ENCODE peak calls at places on chromosomes 7 and 10, in nine cellular contexts. U is MM.1S, X is body of pancreas, S is RWPE1, M is upper lobe of left lung, F is neural progenitor cell, C is progenitor cell of endocrine pancreas, V is astrocyte, B is astrocyte of the spinal cord. E is an unnamed sample.

GRCh38 chr10:106473129-106473528 is 691.4 kb downstream of the SORCS1 start:
- DNase-seq in U (no peak), X (no peak), S (no peak), M (no peak), F (no peak), C (no peak), V (no peak), B (no peak), E (no peak)

GRCh38 chr10:117653170-117653515 is 110.6 kb downstream of the EMX2 start:
- DNase-seq in U (peak), X (no peak), S (peak), M (no peak), F (no peak), C (no peak), V (peak), B (peak), E (peak)

GRCh38 chr10:61000769-61001730 is 57.1 kb upstream of the RHOBTB1 start:
- DNase-seq in U (peak), X (peak), S (peak), M (peak), F (peak), C (peak), V (peak), B (peak), E (no peak)

GRCh38 chr7:157763279-157764000 is 426.6 kb downstream of the DNAJB6 start:
- DNase-seq in U (no peak), X (no peak), S (no peak), M (no peak), F (no peak), C (no peak), V (no peak), B (no peak), E (no peak)

GRCh38 chr7:114415054-114415997 is 711 bp downstream of the FOXP2 start:
- DNase-seq in U (no peak), X (peak), S (no peak), M (no peak), F (no peak), C (no peak), V (no peak), B (peak), E (no peak)

GRCh38 chr10:69100136-69100872 is 12.4 kb downstream of the SRGN start:
- DNase-seq in U (no peak), X (no peak), S (no peak), M (no peak), F (peak), C (no peak), V (no peak), B (no peak), E (no peak)

GRCh38 chr10:68105820-68106219 is 3.5 kb upstream of the MYPN start:
- DNase-seq in U (no peak), X (no peak), S (peak), M (no peak), F (no peak), C (no peak), V (peak), B (peak), E (peak)

GRCh38 chr7:123749537-123749857 is 694 bp upstream of the WASL start:
- DNase-seq in U (no peak), X (no peak), S (peak), M (no peak), F (no peak), C (no peak), V (peak), B (no peak), E (peak)

GRCh38 chr7:72465521-72465920 is 53.4 kb upstream of the CALN1 start:
- DNase-seq in U (no peak), X (no peak), S (no peak), M (no peak), F (no peak), C (no peak), V (no peak), B (no peak), E (no peak)

GRCh38 chr7:119196183-119196582 is 971.7 kb downstream of the ANKRD7 start:
- DNase-seq in U (no peak), X (no peak), S (no peak), M (no peak), F (no peak), C (no peak), V (no peak), B (peak), E (no peak)

GRCh38 chr7:138477581-138477980 is 17.5 kb downstream of the TRIM24 start:
- DNase-seq in U (no peak), X (no peak), S (no peak), M (no peak), F (no peak), C (no peak), V (peak), B (peak), E (no peak)

GRCh38 chr10:43292745-43293676 is 26.1 kb upstream of the RASGEF1A start:
- DNase-seq in U (peak), X (peak), S (peak), M (no peak), F (peak), C (peak), V (peak), B (peak), E (peak)

GRCh38 chr10:122567056-122567660 is 6.6 kb downstream of the DMBT1 start:
- DNase-seq in U (no peak), X (peak), S (no peak), M (no peak), F (peak), C (no peak), V (no peak), B (no peak), E (no peak)

GRCh38 chr7:3244241-3244814 is 56.7 kb upstream of the SDK1 start:
- DNase-seq in U (no peak), X (no peak), S (peak), M (no peak), F (no peak), C (no peak), V (peak), B (peak), E (no peak)

GRCh38 chr7:32063614-32064013 is 6.6 kb downstream of the PDE1C start:
- DNase-seq in U (no peak), X (no peak), S (no peak), M (no peak), F (no peak), C (no peak), V (no peak), B (no peak), E (no peak)

GRCh38 chr10:87861034-87861433 is 2.3 kb downstream of the KLLN start:
- DNase-seq in U (no peak), X (no peak), S (no peak), M (no peak), F (no peak), C (no peak), V (no peak), B (no peak), E (no peak)

GRCh38 chr10:73131295-73131694 is 21.0 kb downstream of the NUDT13 start:
- DNase-seq in U (no peak), X (no peak), S (peak), M (no peak), F (no peak), C (no peak), V (no peak), B (no peak), E (peak)

GRCh38 chr7:97012293-97013005 is 7.1 kb downstream of the DLX6 start:
- DNase-seq in U (no peak), X (no peak), S (no peak), M (no peak), F (peak), C (no peak), V (no peak), B (no peak), E (no peak)

GRCh38 chr10:84603971-84604370 is 275.6 kb downstream of the CCSER2 start:
- DNase-seq in U (no peak), X (no peak), S (no peak), M (no peak), F (no peak), C (no peak), V (no peak), B (no peak), E (no peak)

GRCh38 chr7:8881916-8882315 is 448.5 kb downstream of the NXPH1 start:
- DNase-seq in U (no peak), X (no peak), S (no peak), M (no peak), F (peak), C (no peak), V (no peak), B (no peak), E (no peak)

GRCh38 chr10:132193907-132194552 is 7.3 kb downstream of the DPYSL4 start:
- DNase-seq in U (peak), X (peak), S (peak), M (peak), F (peak), C (no peak), V (no peak), B (no peak), E (no peak)

GRCh38 chr10:62732841-62733653 is 71.5 kb upstream of the ADO start:
- DNase-seq in U (peak), X (no peak), S (peak), M (no peak), F (no peak), C (no peak), V (peak), B (peak), E (peak)

GRCh38 chr7:77553123-77553522 is 16.0 kb downstream of the PTPN12 start:
- DNase-seq in U (no peak), X (no peak), S (no peak), M (no peak), F (no peak), C (no peak), V (peak), B (no peak), E (no peak)

GRCh38 chr7:104982308-104982755 is 31.7 kb upstream of the KMT2E start:
- DNase-seq in U (peak), X (no peak), S (no peak), M (no peak), F (no peak), C (no peak), V (peak), B (no peak), E (peak)

GRCh38 chr7:69208848-69209247 is 389.4 kb upstream of the AUTS2 start:
- DNase-seq in U (peak), X (no peak), S (no peak), M (no peak), F (no peak), C (no peak), V (no peak), B (no peak), E (no peak)

GRCh38 chr10:96625173-96625572 is 38.4 kb upstream of the TM9SF3 start:
- DNase-seq in U (no peak), X (no peak), S (no peak), M (no peak), F (no peak), C (no peak), V (no peak), B (no peak), E (no peak)

GRCh38 chr7:20064974-20065862 is 152.0 kb downstream of the MACC1 start:
- DNase-seq in U (peak), X (no peak), S (no peak), M (no peak), F (no peak), C (no peak), V (peak), B (peak), E (peak)

GRCh38 chr10:71080381-71081228 is 131.8 kb upstream of the UNC5B start:
- DNase-seq in U (no peak), X (no peak), S (no peak), M (no peak), F (peak), C (peak), V (no peak), B (no peak), E (no peak)

GRCh38 chr10:124366825-124367224 is 51.9 kb downstream of the OAT start:
- DNase-seq in U (no peak), X (no peak), S (no peak), M (no peak), F (no peak), C (no peak), V (no peak), B (no peak), E (no peak)

GRCh38 chr7:14691597-14692203 is 210.9 kb downstream of the DGKB start:
- DNase-seq in U (peak), X (peak), S (peak), M (no peak), F (peak), C (peak), V (no peak), B (peak), E (no peak)

GRCh38 chr10:11450427-11450826 is 161.0 kb downstream of the USP6NL start:
- DNase-seq in U (no peak), X (no peak), S (no peak), M (no peak), F (no peak), C (no peak), V (no peak), B (no peak), E (no peak)

GRCh38 chr7:99625961-99626360 is 9.2 kb downstream of the ZSCAN25 start:
- DNase-seq in U (no peak), X (no peak), S (no peak), M (no peak), F (no peak), C (no peak), V (no peak), B (no peak), E (no peak)

GRCh38 chr10:18719811-18720210 is 60.6 kb downstream of the ARL5B start:
- DNase-seq in U (no peak), X (no peak), S (no peak), M (no peak), F (no peak), C (no peak), V (peak), B (no peak), E (no peak)

GRCh38 chr10:3217853-3218252 is 45.3 kb upstream of the PITRM1 start:
- DNase-seq in U (no peak), X (no peak), S (no peak), M (no peak), F (no peak), C (no peak), V (no peak), B (no peak), E (no peak)

DNA sequence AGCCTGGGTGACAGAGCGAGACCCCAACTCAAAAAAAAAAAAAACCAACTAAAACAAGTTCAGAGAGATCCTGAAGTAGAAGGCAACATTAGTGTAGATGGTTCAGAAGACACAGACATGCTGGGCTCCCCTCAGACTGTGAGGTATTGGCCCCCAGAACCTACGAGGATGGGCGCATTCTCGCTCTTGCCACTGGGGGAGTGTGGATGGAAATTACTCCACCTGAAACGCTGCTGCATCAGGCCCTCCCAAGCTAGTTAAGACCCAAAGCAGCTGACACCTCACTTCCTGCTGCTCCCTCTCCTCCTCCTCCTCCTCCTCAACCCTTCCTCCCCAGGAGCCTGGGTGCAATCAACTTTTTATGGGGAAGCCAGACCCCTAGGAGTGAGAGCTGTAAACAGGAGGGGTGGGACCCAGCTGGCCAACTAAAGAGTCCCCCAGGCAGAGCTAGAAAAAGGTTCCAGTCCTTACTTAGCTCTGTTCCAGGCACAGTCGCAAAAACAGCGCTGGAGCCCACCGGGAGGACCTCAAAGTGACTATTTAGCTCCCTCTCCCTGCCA is 7.4 kb downstream of the SH3PXD2A start:
- DNase-seq in U (no peak), X (no peak), S (no peak), M (no peak), F (peak), C (no peak), V (no peak), B (no peak), E (no peak)
- TF ChIP-seq CTCF in U (peak), X (no peak), S (no peak), M (no peak), F (peak), C (peak), V (peak), B (peak), E (peak)

DNA sequence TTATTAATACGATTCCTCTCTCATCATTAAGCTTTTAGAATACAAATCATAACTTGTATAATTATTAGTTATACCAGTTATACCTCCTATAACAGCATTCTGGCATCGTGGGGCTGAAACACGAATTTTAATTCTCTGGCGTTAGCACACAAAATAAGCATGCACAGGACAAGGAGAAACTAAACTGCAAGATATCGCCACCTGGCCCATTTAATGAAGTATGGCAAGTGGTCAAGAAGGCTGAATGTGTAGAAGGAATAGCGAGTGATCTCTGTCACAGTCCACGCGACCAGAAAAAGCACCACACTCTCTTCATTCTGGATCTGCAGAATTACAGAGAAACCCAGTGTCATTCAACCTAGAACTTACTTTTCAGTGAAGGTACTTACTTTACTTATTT is 18.1 kb downstream of the HACD1 start:
- DNase-seq in U (no peak), X (peak), S (peak), M (no peak), F (peak), C (no peak), V (peak), B (peak), E (peak)
- TF ChIP-seq CTCF in U (peak), X (no peak), S (peak), M (peak), F (peak), C (peak), V (peak), B (peak), E (peak)

GRCh38 chr10:75191821-75192568 is 18.6 kb upstream of the VDAC2 start:
- DNase-seq in U (no peak), X (peak), S (peak), M (peak), F (no peak), C (no peak), V (peak), B (peak), E (peak)
- TF ChIP-seq CTCF in U (no peak), X (no peak), S (no peak), M (no peak), F (no peak), C (peak), V (no peak), B (peak), E (peak)

DNA sequence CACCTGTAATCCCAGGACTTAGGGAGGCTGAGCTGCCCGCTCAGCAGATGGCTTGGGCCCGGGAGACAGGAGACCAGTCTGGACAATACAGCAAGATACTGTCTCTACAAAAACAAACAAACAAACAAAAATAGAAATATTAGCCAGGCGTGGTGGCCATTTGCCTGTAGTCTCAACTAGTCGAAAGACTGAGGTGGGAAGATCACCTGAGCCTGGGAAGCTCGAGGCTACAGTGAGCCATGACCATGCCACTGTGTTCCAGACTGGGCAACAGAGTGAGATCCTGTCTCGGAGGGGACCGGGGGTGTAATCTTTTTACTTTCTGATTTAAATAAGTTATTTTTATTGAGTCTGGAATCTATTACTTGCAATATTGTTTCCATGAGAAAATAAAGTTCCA is 274.6 kb downstream of the PARD3 start:
- DNase-seq in U (no peak), X (no peak), S (no peak), M (no peak), F (no peak), C (no peak), V (no peak), B (no peak), E (no peak)
- TF ChIP-seq CTCF in U (no peak), X (no peak), S (no peak), M (no peak), F (no peak), C (no peak), V (no peak), B (no peak), E (no peak)

GRCh38 chr7:75878769-75879596 is at the start of gene RHBDD2:
- DNase-seq in U (peak), X (peak), S (peak), M (peak), F (peak), C (peak), V (peak), B (peak), E (peak)
- TF ChIP-seq CTCF in U (no peak), X (no peak), S (no peak), M (peak), F (no peak), C (no peak), V (no peak), B (no peak), E (peak)

GRCh38 chr7:121163699-121164098 is 165.1 kb upstream of the WNT16 start:
- DNase-seq in U (no peak), X (no peak), S (no peak), M (no peak), F (no peak), C (no peak), V (no peak), B (no peak), E (peak)
- TF ChIP-seq CTCF in U (peak), X (no peak), S (no peak), M (no peak), F (no peak), C (no peak), V (no peak), B (no peak), E (peak)

GRCh38 chr10:79320785-79321493 is 26.3 kb upstream of the PPIF start:
- DNase-seq in U (no peak), X (no peak), S (peak), M (no peak), F (no peak), C (no peak), V (peak), B (peak), E (peak)
- TF ChIP-seq CTCF in U (no peak), X (no peak), S (no peak), M (no peak), F (no peak), C (no peak), V (no peak), B (no peak), E (no peak)

DNA sequence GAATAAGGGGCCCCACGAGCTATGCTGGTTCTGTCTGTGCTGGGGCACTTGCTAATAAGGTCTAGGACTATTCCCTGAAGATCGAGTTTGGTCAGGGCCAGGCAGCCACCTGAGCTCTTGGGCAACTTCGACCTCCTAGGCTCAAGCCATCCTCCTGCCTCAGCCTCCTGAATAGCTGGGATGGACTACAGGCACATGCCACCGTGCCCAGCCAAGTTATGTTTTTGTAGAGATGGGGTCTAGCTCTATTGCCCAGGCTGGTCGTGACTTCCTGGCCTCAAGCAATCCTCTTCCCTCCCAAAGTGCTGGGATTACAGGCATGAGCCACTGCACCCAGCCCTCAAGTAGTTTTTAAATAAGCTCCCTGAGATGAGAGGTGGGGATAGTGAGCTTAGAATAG is 2.9 kb downstream of the ZP3 start:
- DNase-seq in U (no peak), X (no peak), S (no peak), M (no peak), F (no peak), C (no peak), V (no peak), B (no peak), E (no peak)
- TF ChIP-seq CTCF in U (no peak), X (no peak), S (no peak), M (no peak), F (no peak), C (no peak), V (no peak), B (no peak), E (no peak)

E was measured in HFFc6.